ENCODE peak calls at places on chromosomes 1 and 21, in four cellular contexts. Z is astrocyte of the cerebellum, R is fibroblast of lung, S is psoas muscle. T is an unnamed sample.

GRCh38 chr1:86648255-86648654 is 56.1 kb upstream of the SH3GLB1 start:
- DNase-seq in S (no peak), R (peak), Z (peak), T (peak)

GRCh38 chr1:86741947-86742572 is 37.7 kb downstream of the SH3GLB1 start:
- DNase-seq in Z (peak), S (no peak), R (peak), T (no peak)

GRCh38 chr1:172335377-172335776 is 85.1 kb upstream of the C1orf105 start:
- DNase-seq in S (no peak), R (no peak), Z (no peak), T (no peak)

GRCh38 chr1:218201004-218201403 is 84.1 kb upstream of the RRP15 start:
- DNase-seq in S (no peak), Z (no peak), R (peak), T (no peak)

GRCh38 chr1:246416261-246416660 is 90.8 kb downstream of the SMYD3 start:
- DNase-seq in R (no peak), S (no peak), Z (no peak), T (no peak)

GRCh38 chr1:35883681-35884155 is 709 bp downstream of the AGO1 start:
- DNase-seq in R (peak), Z (no peak), S (peak), T (no peak)

GRCh38 chr1:36937371-36937770 is 96.9 kb downstream of the GRIK3 start:
- DNase-seq in S (no peak), R (no peak), Z (no peak), T (no peak)

GRCh38 chr1:154742586-154742985 is 127.5 kb downstream of the KCNN3 start:
- DNase-seq in R (no peak), S (no peak), Z (no peak), T (no peak)

GRCh38 chr1:37288900-37289299 is 185.5 kb upstream of the ZC3H12A start:
- DNase-seq in Z (no peak), S (no peak), R (no peak), T (no peak)

GRCh38 chr1:210223174-210223904 is 9.3 kb upstream of the SERTAD4 start:
- DNase-seq in R (no peak), Z (no peak), S (no peak), T (no peak)
- H3K4me3 ChIP-seq in R (no peak), Z (no peak), S (no peak), T (no peak)

DNA sequence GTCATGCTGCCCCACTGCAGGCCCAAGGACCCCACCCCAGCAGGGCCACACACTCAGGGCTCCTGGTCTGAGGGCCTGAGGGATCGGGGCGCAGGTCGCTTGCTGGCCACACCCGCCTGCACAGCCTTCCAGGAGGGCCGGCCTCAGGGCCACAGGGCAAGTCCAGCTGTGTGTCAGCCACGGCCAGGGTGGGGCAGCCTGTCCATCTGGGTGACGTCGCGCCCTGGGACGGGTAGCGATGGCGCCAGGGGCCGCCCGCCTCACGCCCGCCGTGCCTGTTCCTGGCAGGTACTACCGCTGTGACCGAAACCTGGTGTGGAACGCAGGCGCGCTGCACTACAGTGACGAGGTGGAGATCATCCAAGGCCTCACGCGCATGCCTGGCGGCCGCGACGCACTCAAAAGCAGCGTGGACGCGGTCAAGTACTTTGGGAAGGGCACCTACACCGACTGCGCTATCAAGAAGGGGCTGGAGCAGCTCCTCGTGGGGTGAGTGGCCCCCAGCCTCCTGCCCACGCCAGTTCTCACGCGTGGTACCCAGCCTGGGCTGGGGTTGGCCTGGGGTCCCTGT is 2.5 kb downstream of the COL6A1 start:
- DNase-seq in Z (no peak), S (peak), R (no peak), T (no peak)
- H3K4me3 ChIP-seq in Z (peak), S (peak), R (peak), T (peak)

DNA sequence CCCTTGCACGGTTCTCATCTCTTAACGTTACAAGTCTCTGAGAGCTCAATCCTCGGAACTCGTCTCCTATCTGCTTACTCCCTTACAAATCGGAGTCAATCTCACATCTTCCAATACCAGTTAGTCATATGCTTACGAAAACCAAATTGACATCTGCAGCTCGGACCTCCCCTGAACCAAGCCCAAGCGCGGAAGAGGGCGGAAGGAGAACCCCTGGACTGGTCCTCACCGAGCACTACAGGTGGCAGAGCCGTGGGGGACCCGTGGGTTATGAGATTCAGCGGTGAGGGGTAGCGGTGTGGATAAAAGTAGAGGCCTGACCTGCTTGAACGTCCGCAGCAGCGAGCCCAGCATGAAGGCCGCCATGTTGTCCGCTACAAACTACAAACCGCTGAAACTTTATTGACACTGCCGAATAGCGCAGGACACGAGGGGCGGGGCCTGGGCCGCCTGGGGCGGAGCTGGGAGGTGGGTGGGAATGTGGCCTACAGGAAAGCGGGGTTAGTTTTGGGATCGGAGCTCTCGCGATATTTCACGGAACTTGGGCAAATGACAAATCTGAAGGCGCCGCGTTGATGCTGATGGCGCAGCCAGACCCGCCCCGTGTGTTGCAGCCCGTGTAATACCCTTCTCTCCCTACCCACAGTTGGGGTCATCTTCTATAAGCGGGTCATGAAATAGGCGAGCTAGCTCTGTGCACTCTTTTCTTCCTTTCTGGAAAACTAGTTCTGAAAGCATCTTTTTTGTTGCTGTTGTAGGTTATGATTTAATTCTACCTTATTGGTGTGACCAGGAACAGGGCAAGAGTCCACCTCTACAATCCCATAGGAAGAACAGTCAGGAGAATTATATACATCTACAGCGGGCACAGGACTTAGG is at the start of gene MRPS14:
- DNase-seq in R (peak), S (peak), Z (peak), T (peak)
- H3K4me3 ChIP-seq in R (peak), S (peak), Z (peak), T (peak)

GRCh38 chr1:171188388-171189266 is 3.5 kb downstream of the FMO2 start:
- DNase-seq in R (peak), Z (peak), S (peak), T (no peak)
- H3K4me3 ChIP-seq in R (peak), Z (no peak), S (peak), T (no peak)